ENCODE peak calls at places on chromosome X, in five cellular contexts. Z, E, M, H and J are unnamed samples. For H3K36me3, the result is how much of the 10 kb centered on the place peaks cover.

GRCh38 chrX:21479695-21480280 is 105.6 kb downstream of the CNKSR2 start:
- DNase-seq in Z (no peak), E (peak), M (no peak), H (no peak), J (no peak)

GRCh38 chrX:56800801-56801200 is 71.8 kb downstream of the NBDY start:
- DNase-seq in Z (no peak), E (no peak), M (no peak), H (peak), J (no peak)

GRCh38 chrX:133749370-133749769 is 236.0 kb downstream of the GPC3 start:
- DNase-seq in Z (no peak), E (no peak), M (no peak), H (no peak), J (no peak)

GRCh38 chrX:107684956-107685385 is 56.7 kb downstream of the PRPS1 start:
- DNase-seq in Z (peak), E (no peak), M (no peak), H (peak), J (peak)

GRCh38 chrX:22081475-22082092 is 49.5 kb downstream of the PHEX start:
- DNase-seq in Z (peak), E (peak), M (no peak), H (peak), J (no peak)

GRCh38 chrX:54921427-54922021 is 900 bp downstream of the TRO start:
- DNase-seq in Z (no peak), E (no peak), M (no peak), H (peak), J (no peak)

GRCh38 chrX:115622534-115622933 is 61.6 kb downstream of the PLS3 start:
- DNase-seq in Z (no peak), E (no peak), M (no peak), H (no peak), J (no peak)

GRCh38 chrX:11944486-11944885 is 186.4 kb downstream of the MSL3 start:
- DNase-seq in Z (peak), E (no peak), M (no peak), H (no peak), J (no peak)

GRCh38 chrX:87299563-87300160 is 217.9 kb upstream of the KLHL4 start:
- DNase-seq in Z (no peak), E (no peak), M (no peak), H (no peak), J (no peak)

GRCh38 chrX:5242091-5242790 is 986.4 kb downstream of the NLGN4X start:
- DNase-seq in Z (no peak), E (no peak), M (no peak), H (no peak), J (no peak)

GRCh38 chrX:122641136-122641535 is 542.9 kb upstream of the GRIA3 start:
- DNase-seq in Z (no peak), E (no peak), M (no peak), H (no peak), J (no peak)

GRCh38 chrX:129494887-129495286 is 28.4 kb downstream of the SMARCA1 start:
- DNase-seq in Z (no peak), E (no peak), M (no peak), H (no peak), J (no peak)

GRCh38 chrX:16427668-16428067 is 222.3 kb upstream of the S100G start:
- DNase-seq in Z (no peak), E (no peak), M (no peak), H (no peak), J (no peak)

GRCh38 chrX:43581888-43582539 is 74.1 kb upstream of the MAOA start:
- DNase-seq in Z (no peak), E (no peak), M (no peak), H (no peak), J (no peak)

GRCh38 chrX:85114171-85114570 is 110.5 kb downstream of the APOOL start:
- DNase-seq in Z (no peak), E (no peak), M (no peak), H (no peak), J (no peak)

GRCh38 chrX:133923113-133923512 is 62.3 kb downstream of the GPC3 start:
- DNase-seq in Z (no peak), E (no peak), M (no peak), H (no peak), J (no peak)

GRCh38 chrX:70922776-70923473 is 8.0 kb downstream of the SLC7A3 start:
- DNase-seq in Z (no peak), E (no peak), M (no peak), H (no peak), J (no peak)

GRCh38 chrX:81229208-81229607 is 27.3 kb downstream of the SH3BGRL start:
- DNase-seq in Z (no peak), E (no peak), M (no peak), H (no peak), J (no peak)

GRCh38 chrX:10537308-10537707 is 83.1 kb downstream of the MID1 start:
- DNase-seq in Z (no peak), E (no peak), M (no peak), H (no peak), J (no peak)

GRCh38 chrX:15683193-15683592 is 18.6 kb upstream of the CLTRN start:
- DNase-seq in Z (no peak), E (no peak), M (no peak), H (no peak), J (no peak)

GRCh38 chrX:118189628-118190027 is 73.0 kb upstream of the KLHL13 start:
- DNase-seq in Z (no peak), E (no peak), M (no peak), H (no peak), J (no peak)

GRCh38 chrX:130109429-130110378 is 593 bp downstream of the ELF4 start:
- DNase-seq in Z (no peak), E (no peak), M (no peak), H (no peak), J (no peak)

GRCh38 chrX:13983734-13984133 is 46.0 kb downstream of the GEMIN8 start:
- DNase-seq in Z (no peak), E (no peak), M (no peak), H (no peak), J (no peak)

GRCh38 chrX:133674726-133675470 is 259.6 kb upstream of the GPC4 start:
- DNase-seq in Z (peak), E (no peak), M (no peak), H (no peak), J (no peak)

GRCh38 chrX:149830192-149830873 is 48.6 kb downstream of the MAGEA9 start:
- DNase-seq in Z (no peak), E (no peak), M (no peak), H (no peak), J (no peak)

GRCh38 chrX:44244008-44244407 is 99.5 kb downstream of the EFHC2 start:
- DNase-seq in Z (no peak), E (peak), M (no peak), H (no peak), J (no peak)

GRCh38 chrX:77622233-77622632 is 163.8 kb downstream of the ATRX start:
- DNase-seq in Z (no peak), E (no peak), M (no peak), H (no peak), J (no peak)

GRCh38 chrX:46978341-46979291 is 66.4 kb downstream of the JADE3 start:
- DNase-seq in Z (peak), E (peak), M (peak), H (peak), J (peak)

DNA sequence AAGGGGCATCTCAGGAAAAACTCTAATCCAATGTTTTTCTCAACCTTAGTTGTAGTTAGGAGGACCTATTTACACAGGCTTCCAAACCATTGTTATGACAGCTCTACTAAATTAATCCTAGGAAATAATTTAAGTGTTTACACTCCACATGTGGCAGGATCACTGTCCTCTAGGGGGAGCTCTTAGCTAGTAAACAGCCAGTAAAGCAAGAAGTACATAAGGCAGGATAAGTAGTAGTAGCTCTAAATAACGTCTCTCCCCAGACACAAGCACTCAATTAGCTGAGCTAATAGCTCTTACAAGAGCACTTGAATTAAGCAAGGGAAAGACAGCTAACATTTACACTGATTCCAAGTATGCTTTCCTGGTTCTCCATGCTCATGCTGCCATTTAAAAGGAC is 37.3 kb downstream of the NUDT11 start:
- DNase-seq in Z (no peak), E (no peak), M (no peak), H (no peak), J (no peak)
- TF ChIP-seq CTCF in Z (no peak), E (peak), M (no peak), H (no peak), J (no peak)

DNA sequence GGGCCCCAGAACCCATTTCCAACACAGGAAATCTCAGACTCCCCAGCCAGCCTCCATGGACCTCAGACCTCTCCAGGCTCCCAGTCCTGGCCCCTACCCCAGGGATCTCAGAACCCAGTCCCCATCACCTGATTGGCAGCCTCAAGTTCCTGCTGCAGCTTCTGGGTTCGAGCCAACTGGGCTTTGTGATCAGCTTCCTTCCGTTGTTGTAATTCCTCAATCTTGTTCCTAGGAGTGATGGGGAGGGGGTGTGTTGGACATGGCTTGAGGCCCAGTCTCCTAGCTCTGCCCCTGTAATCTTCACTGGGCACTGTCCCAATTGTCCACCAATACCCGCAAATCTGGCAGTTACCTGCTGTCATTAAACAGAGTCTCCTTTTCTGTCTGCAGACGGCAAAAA is 12.6 kb downstream of the GRIPAP1 start:
- DNase-seq in Z (no peak), E (no peak), M (no peak), H (no peak), J (no peak)
- H3K36me3 ChIP-seq in Z (under half), E (under half), M (under half), H (under half), J (under half)

GRCh38 chrX:117096528-117096927 is 633.8 kb upstream of the CT83 start:
- DNase-seq in Z (no peak), E (no peak), M (no peak), H (no peak), J (no peak)

GRCh38 chrX:117092641-117093040 is 629.9 kb upstream of the CT83 start:
- DNase-seq in Z (no peak), E (no peak), M (no peak), H (no peak), J (no peak)

GRCh38 chrX:117095393-117095792 is 632.6 kb upstream of the CT83 start:
- DNase-seq in Z (no peak), E (no peak), M (no peak), H (no peak), J (no peak)

GRCh38 chrX:117093319-117093718 is 630.5 kb upstream of the CT83 start:
- DNase-seq in Z (no peak), E (no peak), M (no peak), H (no peak), J (no peak)

DNA sequence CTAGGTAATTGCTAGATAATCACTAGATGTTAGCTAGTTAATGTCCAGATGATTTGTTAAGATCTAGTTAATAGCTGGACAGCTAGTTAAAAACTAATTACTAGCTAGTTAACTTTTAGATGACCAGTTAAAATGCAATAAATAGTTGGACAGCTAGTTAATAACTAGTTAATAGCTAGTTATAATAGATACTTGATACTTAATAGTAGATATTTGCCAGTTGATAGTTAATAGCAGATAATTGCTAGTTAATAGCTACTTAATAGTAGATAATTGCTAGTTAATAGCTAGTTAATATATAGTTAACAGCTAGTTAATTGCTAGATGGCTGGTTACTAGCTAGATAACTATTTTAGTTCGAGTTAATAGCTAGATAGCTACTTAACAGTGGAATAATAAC is 631.4 kb upstream of the CT83 start:
- DNase-seq in Z (no peak), E (no peak), M (no peak), H (no peak), J (no peak)
- TF ChIP-seq CTCF in Z (no peak), E (no peak), M (no peak), H (no peak), J (no peak)

GRCh38 chrX:45760187-45760742 is 559.6 kb upstream of the DIPK2B start:
- DNase-seq in Z (no peak), E (no peak), M (no peak), H (no peak), J (no peak)
- H3K36me3 ChIP-seq in Z (under half), E (under half), M (under half), H (under half), J (under half)

GRCh38 chrX:39261446-39262147 is 460.3 kb downstream of the MID1IP1 start:
- DNase-seq in Z (no peak), E (peak), M (no peak), H (no peak), J (no peak)
- TF ChIP-seq CTCF in Z (peak), E (peak), M (peak), H (peak), J (peak)

DNA sequence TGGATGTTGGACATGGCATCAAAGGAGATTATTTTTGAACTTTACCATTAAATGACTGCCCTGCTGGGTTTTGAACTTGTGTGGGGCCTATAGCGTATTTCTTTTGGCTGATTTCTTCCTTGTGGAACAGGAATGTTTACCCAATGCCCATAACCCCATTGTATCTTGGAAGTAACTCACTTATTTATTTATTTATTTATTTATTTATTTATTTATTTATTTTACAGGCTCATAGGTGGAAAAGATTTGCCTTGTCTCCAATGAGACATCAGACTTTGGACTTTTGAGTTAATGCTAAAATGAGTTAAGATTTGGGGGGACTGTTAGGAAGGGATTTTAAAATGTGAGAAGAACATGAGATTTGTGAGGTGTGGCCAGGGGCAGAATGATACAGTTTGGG is 273.1 kb downstream of the SLITRK2 start:
- DNase-seq in Z (no peak), E (no peak), M (no peak), H (no peak), J (no peak)
- H3K36me3 ChIP-seq in Z (under half), E (under half), M (under half), H (under half), J (under half)